ENCODE peak calls at places on chromosomes 2 and 18, in five cellular contexts. B is DMS153, K is NCI-H187, D is KG1, Q is NCI-H1694 treated with DMSO at 0.1 percent for 48 hours. F is an unnamed sample.
A peak's percentile ranks its signal among the peaks of the same experiment; 100 is the strongest.

GRCh38 chr2:222319576-222320440 is 21.0 kb upstream of the PAX3 start:
- DNase-seq in B (peak; percentile 41), K (peak; percentile 17), D (no peak), Q (peak; percentile 42), F (no peak)

GRCh38 chr2:9481257-9481922 is 7.0 kb downstream of the IAH1 start:
- DNase-seq in B (no peak), K (no peak), D (no peak), Q (no peak), F (no peak)

GRCh38 chr2:227908266-227909054 is 37.0 kb downstream of the DAW1 start:
- DNase-seq in B (no peak), K (no peak), D (no peak), Q (no peak), F (no peak)

GRCh38 chr2:27494944-27495554 is at the start of gene FNDC4:
- DNase-seq in B (no peak), K (no peak), D (no peak), Q (peak; percentile 28), F (peak; percentile 43)

GRCh38 chr2:26847663-26848335 is at the start of gene DPYSL5:
- DNase-seq in B (peak; percentile 74), K (peak; percentile 61), D (no peak), Q (peak; percentile 76), F (peak; percentile 90)

GRCh38 chr18:8750954-8751415 is 45.6 kb downstream of the MTCL1 start:
- DNase-seq in B (no peak), K (no peak), D (no peak), Q (no peak), F (no peak)

GRCh38 chr2:241177935-241178334 is 10.5 kb upstream of the ANO7 start:
- DNase-seq in B (no peak), K (no peak), D (no peak), Q (peak; percentile 67), F (no peak)

GRCh38 chr18:56825312-56825711 is 174.2 kb downstream of the WDR7 start:
- DNase-seq in B (no peak), K (no peak), D (peak; percentile 60), Q (no peak), F (no peak)

GRCh38 chr2:222142027-222142426 is 156.8 kb downstream of the PAX3 start:
- DNase-seq in B (no peak), K (no peak), D (no peak), Q (no peak), F (no peak)

GRCh38 chr2:192729369-192729768 is 534.6 kb upstream of the TMEFF2 start:
- DNase-seq in B (no peak), K (no peak), D (no peak), Q (no peak), F (no peak)

GRCh38 chr2:99729104-99729503 is 239.3 kb upstream of the REV1 start:
- DNase-seq in B (peak; percentile 47), K (no peak), D (no peak), Q (no peak), F (no peak)

GRCh38 chr2:219207884-219208740 is 1.5 kb downstream of the ZFAND2B start:
- DNase-seq in B (no peak), K (no peak), D (no peak), Q (no peak), F (peak; percentile 56)

GRCh38 chr2:27831279-27832050 is 58.7 kb downstream of the RBKS start:
- DNase-seq in B (no peak), K (no peak), D (no peak), Q (no peak), F (no peak)

GRCh38 chr2:162480067-162480466 is 136.1 kb downstream of the GCA start:
- DNase-seq in B (no peak), K (no peak), D (no peak), Q (no peak), F (no peak)

GRCh38 chr2:240987588-240987987 is 10.8 kb upstream of the SNED1 start:
- DNase-seq in B (no peak), K (no peak), D (no peak), Q (no peak), F (no peak)

GRCh38 chr2:71880846-71881610 is 266.6 kb downstream of the CYP26B1 start:
- DNase-seq in B (no peak), K (no peak), D (no peak), Q (no peak), F (no peak)

GRCh38 chr2:28251337-28251736 is 141.3 kb upstream of the FOSL2 start:
- DNase-seq in B (no peak), K (no peak), D (no peak), Q (no peak), F (no peak)

GRCh38 chr2:234002281-234002680 is 48.2 kb upstream of the SPP2 start:
- DNase-seq in B (no peak), K (no peak), D (no peak), Q (no peak), F (no peak)

GRCh38 chr18:45416168-45416567 is 199.1 kb upstream of the SLC14A2 start:
- DNase-seq in B (peak; percentile 91), K (peak; percentile 66), D (no peak), Q (no peak), F (peak; percentile 40)

GRCh38 chr18:76493213-76494107 is 1.6 kb downstream of the ZNF516 start:
- DNase-seq in B (no peak), K (peak; percentile 66), D (no peak), Q (no peak), F (no peak)

GRCh38 chr2:168825149-168825548 is 22.7 kb downstream of the NOSTRIN start:
- DNase-seq in B (no peak), K (no peak), D (no peak), Q (no peak), F (no peak)

GRCh38 chr2:96934831-96935545 is 51.4 kb downstream of the FAM178B start:
- DNase-seq in B (peak; percentile 50), K (peak; percentile 40), D (no peak), Q (no peak), F (no peak)

GRCh38 chr2:171404258-171404657 is 29.5 kb downstream of the METTL8 start:
- DNase-seq in B (no peak), K (no peak), D (no peak), Q (no peak), F (no peak)

GRCh38 chr2:95040470-95040869 is 15.0 kb downstream of the MAL start:
- DNase-seq in B (no peak), K (no peak), D (no peak), Q (no peak), F (no peak)